ENCODE peak calls at places on chromosomes 2 and 18, in six cellular contexts. E, J, K, V, C and M are unnamed samples.
A peak's percentile ranks its signal among the peaks of the same experiment; 100 is the strongest.

GRCh38 chr18:47928466-47928865 is 2.0 kb downstream of the SMAD2 start:
- DNase-seq in E (no peak), C (no peak), J (no peak), V (no peak), K (no peak), M (no peak)

GRCh38 chr2:69692424-69692823 is 48.9 kb upstream of the AAK1 start:
- DNase-seq in J (no peak), V (no peak), C (no peak), E (no peak), K (no peak), M (no peak)

GRCh38 chr2:216057688-216058193 is 23.9 kb downstream of the PECR start:
- DNase-seq in V (peak; percentile 85), E (no peak), J (no peak), C (peak; percentile 40), K (no peak), M (peak; percentile 74)

GRCh38 chr18:79692886-79693285 is 13.3 kb downstream of the CTDP1 start:
- DNase-seq in K (no peak), V (no peak), C (no peak), E (no peak), J (no peak), M (no peak)

GRCh38 chr2:52390651-52391050 is 1358.7 kb upstream of the NRXN1 start:
- DNase-seq in K (no peak), V (no peak), C (no peak), E (no peak), J (no peak), M (no peak)

GRCh38 chr2:157339965-157340655 is 14.5 kb upstream of the ERMN start:
- DNase-seq in J (no peak), C (no peak), E (no peak), V (no peak), K (no peak), M (no peak)

GRCh38 chr2:170820647-170821630 is 4.3 kb downstream of the GAD1 start:
- DNase-seq in J (peak; percentile 47), E (no peak), V (no peak), C (no peak), K (no peak), M (no peak)

GRCh38 chr2:74029719-74030397 is 45.1 kb downstream of the TET3 start:
- DNase-seq in J (no peak), C (no peak), E (no peak), K (no peak), V (no peak), M (no peak)

GRCh38 chr18:69008538-69008937 is 210.7 kb downstream of the CCDC102B start:
- DNase-seq in C (no peak), E (no peak), J (no peak), V (no peak), K (no peak), M (peak; percentile 77)

GRCh38 chr2:214899751-214900150 is 90.3 kb upstream of the BARD1 start:
- DNase-seq in V (no peak), C (no peak), J (no peak), K (no peak), E (no peak), M (no peak)

GRCh38 chr2:217158906-217159305 is 299.0 kb upstream of the TNP1 start:
- DNase-seq in V (no peak), E (no peak), C (no peak), K (no peak), J (no peak), M (no peak)

GRCh38 chr2:238136820-238137537 is 1.5 kb upstream of the KLHL30 start:
- DNase-seq in K (peak; percentile 18), C (no peak), J (no peak), V (peak; percentile 56), E (peak; percentile 49), M (peak; percentile 72)

GRCh38 chr2:27117995-27118524 is 868 bp downstream of the CGREF1 start:
- DNase-seq in K (no peak), V (no peak), J (no peak), E (no peak), C (no peak), M (no peak)

GRCh38 chr2:54613361-54613760 is 110.1 kb upstream of the EML6 start:
- DNase-seq in J (no peak), C (no peak), E (no peak), K (no peak), V (peak; percentile 48), M (no peak)

GRCh38 chr2:128384956-128385355 is 66.3 kb upstream of the HS6ST1 start:
- DNase-seq in C (peak; percentile 23), V (no peak), K (no peak), E (no peak), J (no peak), M (no peak)

GRCh38 chr2:233853883-233854240 is 473 bp downstream of the HJURP start:
- DNase-seq in J (peak; percentile 14), V (no peak), C (no peak), E (no peak), K (no peak), M (no peak)

GRCh38 chr2:58237741-58238140 is 3.4 kb downstream of the FANCL start:
- DNase-seq in K (no peak), E (no peak), V (peak; percentile 12), C (no peak), J (no peak), M (no peak)

GRCh38 chr2:159712929-159713575 is 746 bp downstream of the MARCHF7 start:
- DNase-seq in C (no peak), E (no peak), J (no peak), V (peak; percentile 23), K (no peak), M (no peak)

GRCh38 chr2:60867848-60868247 is 13.5 kb upstream of the REL start:
- DNase-seq in K (no peak), J (no peak), E (peak; percentile 38), V (no peak), C (no peak), M (no peak)

GRCh38 chr2:168210898-168211570 is 36.4 kb downstream of the STK39 start:
- DNase-seq in V (peak; percentile 89), K (no peak), C (no peak), E (no peak), J (no peak), M (no peak)

GRCh38 chr2:121247971-121248370 is 37.0 kb downstream of the TFCP2L1 start:
- DNase-seq in C (no peak), J (no peak), E (no peak), K (no peak), V (no peak), M (no peak)

GRCh38 chr18:36349552-36349951 is 52.0 kb downstream of the FHOD3 start:
- DNase-seq in K (no peak), V (peak; percentile 53), J (no peak), C (no peak), E (no peak), M (no peak)

GRCh38 chr18:79926715-79927596 is 24.5 kb downstream of the SLC66A2 start:
- DNase-seq in V (no peak), K (no peak), E (peak; percentile 18), J (no peak), C (peak; percentile 18), M (no peak)

GRCh38 chr18:11925800-11926481 is 17.8 kb upstream of the MPPE1 start:
- DNase-seq in C (no peak), J (peak; percentile 45), E (no peak), K (no peak), V (no peak), M (no peak)

GRCh38 chr2:197215988-197216979 is 94.3 kb downstream of the ANKRD44 start:
- DNase-seq in C (no peak), J (no peak), K (no peak), E (no peak), V (no peak), M (no peak)

DNA sequence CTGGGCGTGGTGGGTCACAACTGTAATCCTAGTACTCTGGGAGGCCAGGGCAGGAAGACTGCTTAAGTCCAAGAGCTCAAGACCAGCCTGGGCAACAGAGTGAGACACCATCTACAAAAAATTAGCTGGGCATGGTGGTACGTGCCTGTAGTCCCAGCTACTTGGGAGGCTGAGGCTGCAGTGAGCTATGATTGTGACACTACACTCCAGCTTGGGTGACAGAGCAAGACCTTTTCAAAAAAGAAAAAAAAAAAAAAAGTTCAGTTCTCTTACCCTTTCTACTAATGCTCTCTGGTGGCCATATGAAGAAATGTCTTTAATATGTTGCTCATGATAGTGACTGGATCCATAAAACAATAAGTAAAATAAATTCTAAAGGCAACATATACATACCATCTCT is 14.9 kb downstream of the TYW5 start:
- DNase-seq in V (peak; percentile 41), C (no peak), K (no peak), J (no peak), E (no peak), M (no peak)
- TF ChIP-seq CTCF in V (peak; percentile 43), C (no peak), K (no peak), J (peak; percentile 44), E (peak; percentile 41), M (peak; percentile 27)

GRCh38 chr2:116719841-116720240 is 1094.7 kb upstream of the DDX18 start:
- DNase-seq in E (peak; percentile 29), V (no peak), C (no peak), K (no peak), J (no peak), M (no peak)
- H3K9me3 ChIP-seq in E (no peaks in the 10 kb centered on the region), V (no peaks in the 10 kb centered on the region), C (no peaks in the 10 kb centered on the region), K (no peaks in the 10 kb centered on the region), J (no peaks in the 10 kb centered on the region), M (no peaks in the 10 kb centered on the region)

GRCh38 chr2:241842620-241843211 is 16.0 kb downstream of the PDCD1 start:
- DNase-seq in V (no peak), J (no peak), K (peak; percentile 31), C (peak; percentile 50), E (peak; percentile 57), M (peak; percentile 50)
- TF ChIP-seq POLR2A in V (no peak), J (no peak), K (no peak), C (no peak), E (no peak), M (no peak)

GRCh38 chr2:176931588-176932563 is 280.7 kb upstream of the HNRNPA3 start:
- DNase-seq in V (peak; percentile 29), E (no peak), K (no peak), C (no peak), J (peak; percentile 16), M (no peak)

GRCh38 chr2:176934131-176934530 is 278.5 kb upstream of the HNRNPA3 start:
- DNase-seq in V (no peak), K (no peak), J (no peak), E (no peak), C (no peak), M (no peak)

GRCh38 chr2:176936410-176936809 is 276.2 kb upstream of the HNRNPA3 start:
- DNase-seq in J (no peak), E (no peak), V (no peak), C (no peak), K (no peak), M (no peak)

GRCh38 chr2:176935543-176936102 is 277.0 kb upstream of the HNRNPA3 start:
- DNase-seq in V (no peak), J (no peak), E (no peak), K (no peak), C (no peak), M (no peak)

DNA sequence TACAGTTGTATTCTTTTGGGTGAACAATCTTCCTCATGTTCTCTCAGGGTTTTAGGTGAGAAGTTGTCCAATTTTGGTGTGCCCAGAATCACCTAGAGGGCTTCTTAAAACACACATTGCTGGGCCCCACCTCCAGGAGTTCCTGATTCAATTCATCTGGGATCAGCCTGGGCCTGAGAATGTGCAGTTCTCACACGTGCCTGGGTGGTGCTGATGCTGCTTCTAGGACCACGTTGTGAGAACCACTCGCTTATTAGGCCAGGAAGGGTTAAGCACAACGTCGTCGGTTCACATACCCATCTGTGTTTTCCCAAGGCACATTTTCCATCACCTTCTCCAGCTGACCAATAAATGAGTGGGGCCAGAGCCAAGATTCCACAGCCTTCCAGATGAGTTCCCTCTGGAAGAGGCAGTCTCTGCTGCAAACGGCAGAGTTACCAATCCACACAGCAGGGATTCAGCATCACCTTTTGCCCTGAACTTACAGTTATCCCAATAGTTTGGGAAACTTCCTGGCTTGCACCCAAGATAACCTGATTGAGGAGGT is 277.7 kb upstream of the HNRNPA3 start:
- DNase-seq in E (no peak), V (no peak), C (no peak), K (no peak), J (no peak), M (no peak)
- TF ChIP-seq CTCF in E (no peak), V (no peak), C (no peak), K (no peak), J (no peak), M (no peak)